ENCODE peak calls at places on chromosomes 5 and 9, in ten cellular contexts. Y is stimulated activated CD8-positive, alpha-beta memory T cell treated with anti-CD3 and anti-CD28 coated beads, Interleukin-7, amount 100 ng/mL, for 4 hours; W is BJ; Z is stimulated activated CD4-positive, alpha-beta T cell treated with anti-CD3 and anti-CD28 coated beads, Interleukin-2, amount 100 ng/mL, for 24 hours; O is keratinocyte; E is lower leg skin; L is WTC11; H is iPS-NIHi11; G is GM12878; K is foreskin keratinocyte. R is an unnamed sample.

GRCh38 chr5:113081881-113082546 is 105.4 kb downstream of the DCP2 start:
- DNase-seq in Y (no peak), W (no peak), Z (no peak), O (peak; percentile 30), E (no peak), L (no peak), H (no peak), G (no peak), K (peak; percentile 46), R (no peak)

GRCh38 chr9:109953813-109954489 is 174.0 kb downstream of the PALM2AKAP2 start:
- DNase-seq in Y (no peak), W (no peak), Z (no peak), O (no peak), E (no peak), L (no peak), H (peak; percentile 21), G (no peak), K (no peak), R (no peak)

GRCh38 chr9:104993291-104993963 is 65.5 kb upstream of the ABCA1 start:
- DNase-seq in Y (no peak), W (peak; percentile 33), Z (no peak), O (no peak), E (peak; percentile 95), L (peak; percentile 76), H (peak; percentile 65), G (no peak), K (no peak), R (no peak)

GRCh38 chr5:9058666-9059065 is 487.2 kb downstream of the SEMA5A start:
- DNase-seq in Y (no peak), W (no peak), Z (no peak), O (no peak), E (no peak), L (no peak), H (no peak), G (no peak), K (no peak), R (no peak)

GRCh38 chr5:75152861-75153260 is 83.8 kb downstream of the ANKRD31 start:
- DNase-seq in Y (no peak), W (no peak), Z (no peak), O (peak; percentile 55), E (no peak), L (no peak), H (no peak), G (no peak), K (peak; percentile 73), R (no peak)

GRCh38 chr9:26856413-26857032 is 36.1 kb downstream of the CAAP1 start:
- DNase-seq in Y (no peak), W (no peak), Z (no peak), O (peak; percentile 36), E (no peak), L (peak; percentile 46), H (peak; percentile 57), G (peak; percentile 45), K (peak; percentile 21), R (peak; percentile 87)

GRCh38 chr9:130433168-130433946 is 11.4 kb upstream of the ASS1 start:
- DNase-seq in Y (no peak), W (no peak), Z (peak; percentile 63), O (no peak), E (no peak), L (peak; percentile 76), H (peak; percentile 96), G (no peak), K (no peak), R (no peak)

GRCh38 chr9:14829204-14829603 is 81.0 kb downstream of the FREM1 start:
- DNase-seq in Y (no peak), W (no peak), Z (no peak), O (no peak), E (no peak), L (no peak), H (no peak), G (no peak), K (no peak), R (no peak)

GRCh38 chr9:129868571-129869486 is 33.6 kb downstream of the USP20 start:
- DNase-seq in Y (peak; percentile 88), W (no peak), Z (peak; percentile 81), O (no peak), E (no peak), L (no peak), H (no peak), G (no peak), K (no peak), R (no peak)

GRCh38 chr9:21579743-21580142 is 97.6 kb upstream of the IFNE start:
- DNase-seq in Y (no peak), W (no peak), Z (no peak), O (no peak), E (no peak), L (no peak), H (no peak), G (no peak), K (no peak), R (no peak)

GRCh38 chr5:113435571-113435970 is 782 bp upstream of the TSSK1B start:
- DNase-seq in Y (no peak), W (no peak), Z (no peak), O (no peak), E (no peak), L (no peak), H (no peak), G (no peak), K (no peak), R (no peak)

GRCh38 chr5:38660194-38660668 is 103.8 kb upstream of the LIFR start:
- DNase-seq in Y (no peak), W (no peak), Z (no peak), O (no peak), E (no peak), L (peak; percentile 61), H (peak; percentile 53), G (no peak), K (no peak), R (no peak)

GRCh38 chr9:138065287-138065686 is 187.7 kb downstream of the CACNA1B start:
- DNase-seq in Y (no peak), W (no peak), Z (no peak), O (no peak), E (peak; percentile 49), L (no peak), H (no peak), G (no peak), K (no peak), R (no peak)

GRCh38 chr9:115630126-115630840 is 512.3 kb upstream of the TNC start:
- DNase-seq in Y (no peak), W (no peak), Z (no peak), O (no peak), E (no peak), L (no peak), H (peak; percentile 21), G (no peak), K (no peak), R (no peak)

GRCh38 chr9:135818718-135819475 is 88.4 kb downstream of the CAMSAP1 start:
- DNase-seq in Y (no peak), W (no peak), Z (no peak), O (no peak), E (peak; percentile 64), L (no peak), H (no peak), G (no peak), K (no peak), R (no peak)

GRCh38 chr5:34806532-34806931 is 32.4 kb upstream of the TTC23L start:
- DNase-seq in Y (no peak), W (no peak), Z (no peak), O (no peak), E (no peak), L (peak; percentile 40), H (no peak), G (no peak), K (no peak), R (no peak)

GRCh38 chr5:176803943-176804498 is 6.3 kb upstream of the UNC5A start:
- DNase-seq in Y (no peak), W (no peak), Z (peak; percentile 39), O (no peak), E (no peak), L (peak; percentile 75), H (peak; percentile 77), G (no peak), K (no peak), R (peak; percentile 68)

GRCh38 chr9:124399323-124399962 is 15.8 kb downstream of the PSMB7 start:
- DNase-seq in Y (no peak), W (peak; percentile 50), Z (no peak), O (no peak), E (no peak), L (no peak), H (no peak), G (no peak), K (no peak), R (no peak)

GRCh38 chr9:111036946-111037743 is 1.1 kb downstream of the LPAR1 start:
- DNase-seq in Y (no peak), W (no peak), Z (no peak), O (no peak), E (no peak), L (no peak), H (no peak), G (no peak), K (no peak), R (no peak)

GRCh38 chr9:107932036-107932435 is 442.5 kb upstream of the KLF4 start:
- DNase-seq in Y (no peak), W (peak; percentile 12), Z (no peak), O (no peak), E (no peak), L (no peak), H (no peak), G (no peak), K (no peak), R (no peak)

GRCh38 chr5:137498736-137499505 is at the start of gene SPOCK1:
- DNase-seq in Y (peak; percentile 2), W (peak; percentile 8), Z (peak; percentile 78), O (no peak), E (peak; percentile 91), L (peak; percentile 78), H (peak; percentile 98), G (no peak), K (no peak), R (peak; percentile 65)

GRCh38 chr5:1832511-1833250 is 31.5 kb downstream of the NDUFS6 start:
- DNase-seq in Y (no peak), W (no peak), Z (no peak), O (no peak), E (no peak), L (no peak), H (no peak), G (no peak), K (no peak), R (no peak)

GRCh38 chr5:154190652-154191304 is at the start of gene GALNT10:
- DNase-seq in Y (no peak), W (no peak), Z (peak; percentile 69), O (no peak), E (peak; percentile 90), L (no peak), H (peak; percentile 87), G (no peak), K (no peak), R (peak; percentile 86)

GRCh38 chr9:31259824-31260223 is 1124.6 kb upstream of the ACO1 start:
- DNase-seq in Y (no peak), W (no peak), Z (no peak), O (no peak), E (no peak), L (no peak), H (peak; percentile 21), G (no peak), K (no peak), R (no peak)

GRCh38 chr5:153813871-153814270 is 224.8 kb downstream of the FAM114A2 start:
- DNase-seq in Y (no peak), W (no peak), Z (no peak), O (no peak), E (no peak), L (no peak), H (no peak), G (no peak), K (no peak), R (no peak)

GRCh38 chr9:18012170-18012569 is 433.3 kb downstream of the SH3GL2 start:
- DNase-seq in Y (no peak), W (no peak), Z (no peak), O (no peak), E (no peak), L (no peak), H (no peak), G (no peak), K (no peak), R (no peak)

GRCh38 chr5:73825219-73825618 is 199.2 kb downstream of the ARHGEF28 start:
- DNase-seq in Y (no peak), W (no peak), Z (no peak), O (no peak), E (no peak), L (no peak), H (no peak), G (no peak), K (no peak), R (no peak)

GRCh38 chr5:96151891-96152290 is 190.2 kb upstream of the ELL2 start:
- DNase-seq in Y (no peak), W (no peak), Z (no peak), O (no peak), E (no peak), L (no peak), H (no peak), G (no peak), K (no peak), R (peak; percentile 38)

R was measured in Karpas-422.